ENCODE peak calls at places on chromosomes 2 and 18, in five cellular contexts. G is GM12878, F is K562, C is HepG2, V is H1. A is an unnamed sample.

GRCh38 chr2:210762604-210763588 is 206.5 kb downstream of the CPS1 start:
- DNase-seq in V (peak), F (no peak), G (no peak), C (no peak), A (no peak)

GRCh38 chr18:6960656-6961055 is 156.9 kb downstream of the LAMA1 start:
- DNase-seq in G (no peak), F (no peak), C (no peak), V (no peak), A (no peak)

GRCh38 chr2:195337597-195337996 is 319.4 kb upstream of the SLC39A10 start:
- DNase-seq in G (no peak), C (no peak), V (no peak), F (no peak), A (no peak)

GRCh38 chr2:64455031-64455332 is 1.0 kb downstream of the LGALSL start:
- DNase-seq in F (no peak), V (no peak), G (no peak), C (no peak), A (no peak)

GRCh38 chr2:34547340-34547739 is 948.2 kb upstream of the FAM98A start:
- DNase-seq in F (no peak), C (no peak), V (no peak), G (no peak), A (no peak)

GRCh38 chr18:28149810-28150420 is 27.0 kb downstream of the CDH2 start:
- DNase-seq in V (no peak), C (no peak), G (no peak), F (no peak), A (no peak)

GRCh38 chr2:9143264-9143815 is 63.3 kb upstream of the ASAP2 start:
- DNase-seq in F (no peak), G (no peak), V (no peak), C (no peak), A (no peak)

GRCh38 chr18:46636040-46636630 is 20.9 kb downstream of the LOXHD1 start:
- DNase-seq in C (no peak), G (no peak), F (no peak), V (no peak), A (no peak)

GRCh38 chr2:198441876-198442275 is 637.5 kb downstream of the PLCL1 start:
- DNase-seq in C (no peak), G (no peak), F (no peak), V (no peak), A (no peak)

GRCh38 chr2:241813080-241813805 is 4.2 kb downstream of the NEU4 start:
- DNase-seq in V (no peak), G (no peak), F (no peak), C (no peak), A (no peak)

GRCh38 chr2:224584768-224585204 is 377 bp downstream of the CUL3 start:
- DNase-seq in G (no peak), V (no peak), F (peak), C (peak), A (peak)

GRCh38 chr2:191947235-191947634 is 100.3 kb upstream of the CAVIN2 start:
- DNase-seq in C (no peak), G (no peak), F (no peak), V (no peak), A (no peak)

GRCh38 chr2:18684202-18685040 is 95.1 kb upstream of the NT5C1B start:
- DNase-seq in F (no peak), C (no peak), G (no peak), V (no peak), A (no peak)

GRCh38 chr2:218366621-218367414 is 10.2 kb downstream of the CATIP start:
- DNase-seq in C (no peak), V (no peak), F (no peak), G (no peak), A (no peak)

GRCh38 chr2:9217838-9218770 is 11.5 kb downstream of the ASAP2 start:
- DNase-seq in V (no peak), C (no peak), F (no peak), G (no peak), A (no peak)

GRCh38 chr2:154049561-154049960 is 177.8 kb downstream of the GALNT13 start:
- DNase-seq in G (no peak), C (no peak), F (no peak), V (no peak), A (no peak)

GRCh38 chr2:23312996-23313606 is 71.9 kb upstream of the KLHL29 start:
- DNase-seq in C (no peak), F (peak), V (peak), G (peak), A (peak)

GRCh38 chr2:138518860-138519259 is 17.3 kb downstream of the SPOPL start:
- DNase-seq in V (no peak), G (no peak), C (no peak), F (no peak), A (no peak)

GRCh38 chr2:101999122-101999789 is 7.5 kb downstream of the IL1R2 start:
- DNase-seq in C (peak), V (no peak), G (no peak), F (no peak), A (peak)

GRCh38 chr2:230929381-230930148 is 4.5 kb upstream of the GPR55 start:
- DNase-seq in V (no peak), F (no peak), C (no peak), G (no peak), A (no peak)

GRCh38 chr2:210548878-210549384 is 7.5 kb upstream of the CPS1 start:
- DNase-seq in F (no peak), V (no peak), C (peak), G (no peak), A (peak)

GRCh38 chr18:70132999-70133398 is 72.5 kb downstream of the RTTN start:
- DNase-seq in G (no peak), C (peak), V (no peak), F (no peak), A (peak)

GRCh38 chr2:191051177-191051576 is 37.2 kb upstream of the STAT1 start:
- DNase-seq in V (no peak), F (no peak), C (no peak), G (no peak), A (no peak)

GRCh38 chr18:46134920-46135675 is 30.9 kb downstream of the HAUS1 start:
- DNase-seq in V (no peak), C (no peak), G (no peak), F (no peak), A (no peak)

GRCh38 chr18:14104906-14105748 is 27.1 kb downstream of the ZNF519 start:
- DNase-seq in F (no peak), G (no peak), V (no peak), C (peak), A (no peak)
- TF ChIP-seq HDAC2 in F (no peak), G (no peak), V (no peak), C (no peak), A (no peak)

GRCh38 chr2:134217316-134217715 is 36.6 kb upstream of the MGAT5 start:
- DNase-seq in C (no peak), F (no peak), V (no peak), G (no peak), A (no peak)

GRCh38 chr2:134218414-134218813 is 35.5 kb upstream of the MGAT5 start:
- DNase-seq in F (no peak), V (no peak), G (no peak), C (no peak), A (no peak)

GRCh38 chr2:134218928-134219707 is 34.8 kb upstream of the MGAT5 start:
- DNase-seq in G (no peak), V (no peak), F (no peak), C (no peak), A (no peak)

GRCh38 chr2:134217924-134218323 is 35.9 kb upstream of the MGAT5 start:
- DNase-seq in F (no peak), V (no peak), G (no peak), C (no peak), A (no peak)

DNA sequence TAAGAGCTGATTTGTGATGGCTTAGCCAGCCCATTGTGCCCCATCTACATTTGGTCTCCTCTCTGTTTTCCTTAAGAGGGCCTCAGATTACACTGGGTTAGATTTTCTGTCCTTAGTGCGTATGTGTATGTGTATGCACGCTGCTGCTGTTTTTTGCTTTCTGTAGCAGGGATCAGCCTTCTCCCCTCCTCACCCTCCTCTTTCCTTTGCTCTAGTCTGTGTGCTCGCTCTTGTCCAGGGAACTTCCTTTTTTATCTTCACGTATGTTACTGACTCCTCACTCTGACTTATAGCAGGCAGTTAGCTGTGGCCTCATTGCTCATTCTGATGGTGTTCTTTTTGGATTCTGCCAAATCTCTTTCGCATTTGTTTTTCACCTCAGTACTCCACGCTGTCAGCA is 33.3 kb upstream of the MGAT5 start:
- DNase-seq in F (no peak), G (no peak), V (no peak), C (no peak), A (no peak)
- TF ChIP-seq HDAC2 in F (no peak), G (no peak), V (no peak), C (no peak), A (no peak)

GRCh38 chr18:62432176-62432575 is 90.6 kb upstream of the ZCCHC2 start:
- DNase-seq in F (no peak), V (no peak), G (no peak), C (no peak), A (no peak)
- TF ChIP-seq HDAC2 in F (no peak), V (no peak), G (no peak), C (no peak), A (no peak)

GRCh38 chr2:235461763-235462414 is 32.0 kb upstream of the AGAP1 start:
- DNase-seq in G (no peak), F (no peak), C (no peak), V (no peak), A (no peak)

GRCh38 chr2:235460548-235461047 is 33.2 kb upstream of the AGAP1 start:
- DNase-seq in V (no peak), C (no peak), F (peak), G (no peak), A (no peak)

GRCh38 chr2:235462415-235462790 is 31.4 kb upstream of the AGAP1 start:
- DNase-seq in F (no peak), V (no peak), C (no peak), G (no peak), A (no peak)

GRCh38 chr2:235463893-235464292 is 29.9 kb upstream of the AGAP1 start:
- DNase-seq in V (no peak), G (no peak), F (no peak), C (no peak), A (no peak)

GRCh38 chr2:235458839-235459273 is 35.0 kb upstream of the AGAP1 start:
- DNase-seq in F (no peak), V (no peak), C (peak), G (no peak), A (peak)
- TF ChIP-seq HDAC2 in F (peak), V (no peak), C (peak), G (no peak), A (no peak)

GRCh38 chr2:203951366-203951902 is 14.9 kb downstream of the ICOS start:
- DNase-seq in F (no peak), V (no peak), G (peak), C (no peak), A (no peak)
- TF ChIP-seq HDAC2 in F (no peak), V (no peak), G (no peak), C (no peak), A (no peak)

DNA sequence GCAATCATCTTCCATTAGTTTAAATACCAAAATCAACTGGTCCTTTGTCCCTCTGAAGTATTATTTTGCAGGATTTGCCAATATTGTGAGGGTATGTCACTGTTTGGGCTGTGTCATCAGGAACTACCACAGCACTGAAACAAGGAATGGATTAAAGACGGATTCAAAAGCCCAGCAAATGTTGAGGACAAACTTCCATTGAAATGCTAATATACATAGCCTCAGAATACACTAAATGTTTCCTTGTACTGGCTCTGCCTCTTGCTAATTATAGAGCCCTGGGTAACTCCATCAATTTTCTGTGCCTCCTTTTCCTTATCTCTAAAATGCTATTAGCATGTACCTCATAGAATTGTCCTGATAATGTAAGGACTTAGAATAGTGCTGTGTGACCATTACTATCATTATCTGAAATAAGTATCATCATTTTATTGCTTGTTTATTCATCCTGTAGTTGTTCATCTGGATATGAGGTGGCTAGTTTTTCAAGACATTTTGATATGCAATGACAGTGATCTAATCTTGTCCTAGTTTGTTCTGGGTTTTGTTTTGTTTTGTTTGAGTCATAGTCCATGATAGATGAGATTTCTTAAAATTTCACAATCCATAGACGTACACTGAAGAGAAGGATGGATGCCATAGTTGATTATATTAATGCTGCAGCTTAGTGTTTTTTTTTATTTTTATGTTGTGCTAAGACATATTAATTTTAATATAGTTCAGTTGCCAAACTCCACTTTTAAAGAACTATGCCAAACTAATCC is 333.4 kb upstream of the KCNH7 start:
- DNase-seq in V (no peak), C (no peak), G (no peak), F (no peak), A (no peak)
- TF ChIP-seq HDAC2 in V (no peak), C (no peak), G (no peak), F (no peak), A (no peak)

GRCh38 chr2:85173909-85174308 is 40.7 kb downstream of the TCF7L1 start:
- DNase-seq in C (no peak), F (no peak), G (no peak), V (no peak), A (no peak)

GRCh38 chr2:85177031-85177824 is 44.0 kb downstream of the TCF7L1 start:
- DNase-seq in V (no peak), G (no peak), F (no peak), C (no peak), A (no peak)

GRCh38 chr2:85174943-85175342 is 41.8 kb downstream of the TCF7L1 start:
- DNase-seq in C (no peak), G (no peak), V (no peak), F (no peak), A (no peak)

GRCh38 chr2:85178154-85178553 is 45.0 kb downstream of the TCF7L1 start:
- DNase-seq in V (no peak), C (no peak), F (no peak), G (no peak), A (no peak)

GRCh38 chr2:85175369-85176299 is 42.4 kb downstream of the TCF7L1 start:
- DNase-seq in C (peak), F (no peak), G (no peak), V (no peak), A (no peak)
- TF ChIP-seq HDAC2 in C (peak), F (no peak), G (no peak), V (no peak), A (no peak)

DNA sequence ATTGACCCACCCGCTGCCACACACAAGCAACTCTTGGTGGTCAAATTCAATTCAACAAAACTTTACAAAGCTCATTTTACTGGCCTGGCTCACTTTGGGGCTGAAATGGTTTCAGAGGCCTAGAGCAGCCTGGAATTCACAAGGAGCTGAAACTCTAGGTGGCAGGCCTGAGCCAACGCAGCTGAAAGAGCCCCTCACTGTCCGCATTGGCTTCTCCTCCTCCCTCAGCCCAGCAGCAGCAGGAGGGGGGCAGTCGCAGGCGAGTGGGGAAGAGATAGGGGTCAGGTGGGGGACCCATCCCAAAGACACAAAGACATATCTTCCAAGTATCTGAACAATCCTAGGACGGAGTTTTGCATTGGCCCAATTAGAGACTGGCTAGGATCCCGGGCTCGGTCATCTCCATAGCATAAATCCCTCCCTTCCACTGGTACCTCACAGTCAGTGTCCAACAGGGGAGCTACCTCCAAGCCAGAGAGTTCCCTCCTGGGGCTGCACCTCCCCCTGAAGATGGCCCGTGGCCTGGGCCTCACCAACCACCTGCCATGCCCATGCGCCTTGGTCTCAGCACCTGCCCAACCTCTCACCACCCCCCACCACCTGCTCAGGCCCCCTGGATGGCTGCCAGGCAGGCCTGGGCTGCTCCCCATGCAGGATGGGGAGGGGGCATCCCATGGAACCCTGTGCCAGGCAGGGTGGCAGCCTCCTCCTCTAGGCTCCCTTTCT is 113.4 kb downstream of the ZBTB7C start:
- DNase-seq in G (no peak), C (peak), V (no peak), F (no peak), A (no peak)
- TF ChIP-seq HDAC2 in G (no peak), C (no peak), V (no peak), F (no peak), A (no peak)

A was measured in A549.